ENCODE peak calls at places on chromosomes 3 and 15, in eight cellular contexts. W is CD8-positive, alpha-beta memory T cell; B is esophagus muscularis mucosa; L is transverse colon; N is right lobe of liver; E is IMR-90; S is fibroblast of lung; R is pancreas. C is an unnamed sample. For H3K4me1, the result is how much of the 10 kb centered on the place peaks cover.

GRCh38 chr15:78290222-78290621 is 9.2 kb downstream of the SKIC8 start:
- DNase-seq in W (no peak), B (no peak), L (no peak), N (no peak), E (no peak), S (no peak), R (no peak), C (no peak)

GRCh38 chr3:39408493-39409372 is 2.2 kb downstream of the RPSA start:
- DNase-seq in W (peak), B (no peak), L (no peak), N (no peak), E (no peak), S (no peak), R (no peak), C (no peak)

GRCh38 chr3:133895208-133896001 is at the start of gene RAB6B:
- DNase-seq in W (no peak), B (peak), L (no peak), N (no peak), E (peak), S (peak), R (peak), C (peak)

GRCh38 chr3:44342191-44342790 is 3.7 kb downstream of the TCAIM start:
- DNase-seq in W (no peak), B (no peak), L (no peak), N (no peak), E (peak), S (peak), R (no peak), C (no peak)

GRCh38 chr3:38950000-38950399 is 101.7 kb downstream of the SCN11A start:
- DNase-seq in W (no peak), B (no peak), L (no peak), N (no peak), E (no peak), S (no peak), R (no peak), C (no peak)

GRCh38 chr3:193711964-193712598 is 119.1 kb downstream of the OPA1 start:
- DNase-seq in W (no peak), B (peak), L (no peak), N (no peak), E (no peak), S (no peak), R (no peak), C (no peak)

GRCh38 chr3:52021869-52022268 is 26.2 kb upstream of the RPL29 start:
- DNase-seq in W (no peak), B (no peak), L (no peak), N (no peak), E (no peak), S (no peak), R (no peak), C (no peak)

GRCh38 chr3:37736632-37737031 is 125.0 kb upstream of the CTDSPL start:
- DNase-seq in W (no peak), B (peak), L (no peak), N (no peak), E (no peak), S (peak), R (no peak), C (no peak)

GRCh38 chr3:4166540-4166939 is 136.6 kb upstream of the SETMAR start:
- DNase-seq in W (no peak), B (no peak), L (no peak), N (no peak), E (no peak), S (no peak), R (no peak), C (no peak)

GRCh38 chr3:56783644-56784451 is 17.9 kb downstream of the ARHGEF3 start:
- DNase-seq in W (peak), B (no peak), L (peak), N (peak), E (peak), S (peak), R (no peak), C (no peak)

GRCh38 chr3:188523291-188523690 is 369.3 kb downstream of the LPP start:
- DNase-seq in W (no peak), B (no peak), L (no peak), N (no peak), E (no peak), S (no peak), R (no peak), C (no peak)

GRCh38 chr15:62742409-62743171 is 300.0 kb upstream of the TPM1 start:
- DNase-seq in W (no peak), B (peak), L (peak), N (peak), E (peak), S (peak), R (no peak), C (no peak)

GRCh38 chr3:141093971-141094401 is 42.8 kb downstream of the SPSB4 start:
- DNase-seq in W (no peak), B (no peak), L (no peak), N (no peak), E (no peak), S (no peak), R (peak), C (no peak)

GRCh38 chr15:68581725-68582124 is 2.9 kb downstream of the CORO2B start:
- DNase-seq in W (no peak), B (no peak), L (no peak), N (no peak), E (no peak), S (no peak), R (no peak), C (no peak)

GRCh38 chr15:101689901-101690300 is 34.4 kb downstream of the TARS3 start:
- DNase-seq in W (no peak), B (peak), L (no peak), N (no peak), E (peak), S (peak), R (no peak), C (no peak)

GRCh38 chr15:93298901-93299300 is 209.9 kb upstream of the RGMA start:
- DNase-seq in W (no peak), B (peak), L (peak), N (no peak), E (no peak), S (no peak), R (no peak), C (no peak)

GRCh38 chr3:122295286-122295685 is 29.8 kb upstream of the CSTA start:
- DNase-seq in W (no peak), B (no peak), L (no peak), N (no peak), E (no peak), S (no peak), R (no peak), C (no peak)

GRCh38 chr15:66763186-66764066 is 61.4 kb downstream of the SMAD6 start:
- DNase-seq in W (no peak), B (no peak), L (peak), N (peak), E (no peak), S (no peak), R (peak), C (peak)

GRCh38 chr3:140537075-140537474 is 140.8 kb upstream of the TRIM42 start:
- DNase-seq in W (no peak), B (peak), L (no peak), N (no peak), E (no peak), S (no peak), R (no peak), C (no peak)

GRCh38 chr15:71512281-71513016 is 297.9 kb upstream of the NR2E3 start:
- DNase-seq in W (no peak), B (no peak), L (no peak), N (no peak), E (no peak), S (no peak), R (no peak), C (no peak)

GRCh38 chr15:85100186-85100937 is 118.7 kb downstream of the PDE8A start:
- DNase-seq in W (peak), B (no peak), L (no peak), N (no peak), E (peak), S (no peak), R (no peak), C (no peak)

GRCh38 chr3:129534428-129535027 is 6.1 kb downstream of the RHO start:
- DNase-seq in W (no peak), B (no peak), L (no peak), N (no peak), E (no peak), S (no peak), R (no peak), C (no peak)

GRCh38 chr15:74543583-74543982 is 2.6 kb downstream of the ARID3B start:
- DNase-seq in W (peak), B (no peak), L (no peak), N (no peak), E (no peak), S (no peak), R (no peak), C (no peak)

GRCh38 chr3:71173421-71173975 is 410.0 kb downstream of the FOXP1 start:
- DNase-seq in W (no peak), B (no peak), L (no peak), N (no peak), E (peak), S (peak), R (no peak), C (no peak)

GRCh38 chr15:58523634-58524033 is 91.8 kb downstream of the LIPC start:
- DNase-seq in W (no peak), B (no peak), L (no peak), N (peak), E (no peak), S (no peak), R (no peak), C (no peak)
- H3K4me1 ChIP-seq in W (under half), B (under half), L (under half), N (under half), E (under half), S (under half), R (under half), C (under half)

DNA sequence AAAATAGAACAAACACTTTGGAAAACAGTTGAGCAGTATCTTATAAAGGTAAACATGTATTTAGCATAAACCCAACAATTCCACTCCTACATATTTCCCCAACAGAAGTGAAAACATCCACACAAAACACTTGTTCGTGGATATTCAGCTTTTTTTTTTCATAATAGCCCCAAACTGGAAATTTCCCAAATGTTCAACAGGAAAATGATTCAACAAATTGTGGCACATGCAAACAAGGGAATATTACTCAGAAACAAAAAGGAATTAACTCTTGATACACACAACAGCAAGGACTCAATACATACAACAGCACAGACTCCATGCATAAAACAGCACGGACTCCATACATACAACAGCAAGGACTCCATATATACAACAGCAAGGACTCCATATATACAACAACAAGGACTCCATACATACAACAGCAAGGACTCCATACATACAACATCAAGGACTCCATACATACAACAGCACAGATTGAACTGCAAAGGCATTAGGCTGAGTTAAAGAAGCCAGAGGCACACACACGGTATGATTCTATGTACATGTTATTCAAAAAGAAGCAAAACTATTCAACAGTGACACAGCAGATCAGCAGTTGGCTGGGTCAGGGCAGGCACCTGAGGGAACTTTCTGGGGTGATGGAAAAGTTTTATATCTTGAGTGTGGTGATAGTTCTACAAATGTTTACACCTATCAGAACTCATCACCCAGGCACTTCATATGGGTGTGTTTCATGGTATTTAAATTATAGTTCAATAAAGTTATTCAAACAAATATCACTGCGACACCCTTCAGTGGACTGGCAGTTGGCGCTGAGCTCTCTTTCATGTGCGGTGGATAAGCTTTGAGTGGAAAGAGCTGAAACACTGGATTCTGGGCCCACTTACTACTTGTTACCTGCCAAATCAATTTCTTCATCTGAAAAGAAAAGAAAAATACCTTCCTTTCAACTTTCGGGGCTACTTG is 28.2 kb downstream of the RFTN1 start:
- DNase-seq in W (no peak), B (no peak), L (no peak), N (no peak), E (no peak), S (no peak), R (no peak), C (no peak)
- H3K4me1 ChIP-seq in W (under half), B (under half), L (under half), N (under half), E (under half), S (under half), R (under half), C (half or more)

DNA sequence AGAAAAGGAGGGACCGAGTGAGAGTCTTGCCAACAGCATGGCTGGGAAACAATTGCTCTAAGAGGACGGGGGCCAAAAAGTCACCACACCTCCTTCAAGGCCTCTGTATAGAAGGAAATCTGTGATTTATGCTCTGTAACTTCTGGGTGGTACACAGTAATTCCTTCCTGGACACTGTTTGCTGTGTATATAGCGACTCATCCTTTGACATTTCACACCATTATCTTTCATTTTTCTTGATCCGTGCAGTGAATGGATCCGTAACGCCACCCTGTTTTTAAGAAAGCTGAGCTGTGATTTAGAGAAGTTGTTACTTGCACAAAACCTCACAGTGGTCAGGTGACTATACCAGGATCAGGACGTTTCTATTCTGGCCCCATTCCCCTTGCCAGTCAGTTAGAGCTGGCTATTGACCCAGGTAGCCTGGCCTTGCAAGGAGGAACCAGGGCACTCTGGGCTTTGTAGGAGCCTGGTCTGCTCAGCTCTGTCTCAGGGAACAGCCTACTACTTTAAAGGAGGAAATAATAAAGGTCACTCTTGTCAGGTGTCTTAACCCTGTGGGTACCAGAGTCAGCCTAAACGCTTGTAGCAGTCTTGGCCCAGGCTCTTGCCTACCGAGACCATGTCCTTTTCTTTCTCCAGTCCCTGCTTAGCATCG is 86.5 kb upstream of the MYZAP start:
- DNase-seq in W (no peak), B (no peak), L (no peak), N (no peak), E (no peak), S (peak), R (no peak), C (peak)
- H3K4me1 ChIP-seq in W (under half), B (under half), L (under half), N (under half), E (under half), S (under half), R (half or more), C (half or more)

GRCh38 chr3:279325-279724 is 82.8 kb downstream of the CHL1 start:
- DNase-seq in W (no peak), B (no peak), L (no peak), N (no peak), E (no peak), S (no peak), R (no peak), C (no peak)
- H3K4me1 ChIP-seq in W (under half), B (under half), L (under half), N (under half), E (under half), S (under half), R (under half), C (under half)